ENCODE peak calls at places on chromosomes 3 and 15, in seven cellular contexts. One of them, this sample, is unnamed.

GRCh38 chr3:76065975-76066374 is 280.6 kb upstream of the ZNF717 start:
- DNase-seq in mesothelial cell of epicardium: no peak
- DNase-seq in AG09309: peak; percentile 23
- DNase-seq in heart left ventricle: no peak
- DNase-seq in GM10248: no peak
- DNase-seq in CD4-positive, alpha-beta T cell: no peak
- DNase-seq in neural progenitor cell: no peak
- DNase-seq in this sample: no peak

GRCh38 chr15:84572231-84572630 is 28.6 kb upstream of the ZSCAN2 start:
- DNase-seq in neural progenitor cell: no peak
- DNase-seq in CD4-positive, alpha-beta T cell: no peak
- DNase-seq in heart left ventricle: no peak
- DNase-seq in AG09309: no peak
- DNase-seq in mesothelial cell of epicardium: no peak
- DNase-seq in GM10248: no peak
- DNase-seq in this sample: no peak

GRCh38 chr15:76340802-76341365 is 4.3 kb downstream of the ISL2 start:
- DNase-seq in CD4-positive, alpha-beta T cell: peak; percentile 31
- DNase-seq in heart left ventricle: no peak
- DNase-seq in AG09309: no peak
- DNase-seq in mesothelial cell of epicardium: no peak
- DNase-seq in GM10248: peak; percentile 58
- DNase-seq in neural progenitor cell: peak; percentile 83
- DNase-seq in this sample: peak; percentile 54

GRCh38 chr3:176850498-176850897 is 346.8 kb downstream of the TBL1XR1 start:
- DNase-seq in GM10248: no peak
- DNase-seq in AG09309: no peak
- DNase-seq in neural progenitor cell: no peak
- DNase-seq in CD4-positive, alpha-beta T cell: no peak
- DNase-seq in mesothelial cell of epicardium: no peak
- DNase-seq in heart left ventricle: no peak
- DNase-seq in this sample: no peak

GRCh38 chr3:25648107-25648535 is 16.6 kb downstream of the TOP2B start:
- DNase-seq in GM10248: peak; percentile 59
- DNase-seq in mesothelial cell of epicardium: peak; percentile 34
- DNase-seq in neural progenitor cell: peak; percentile 88
- DNase-seq in AG09309: peak; percentile 50
- DNase-seq in heart left ventricle: peak; percentile 66
- DNase-seq in CD4-positive, alpha-beta T cell: peak; percentile 73
- DNase-seq in this sample: no peak

GRCh38 chr3:123637131-123637530 is 52.3 kb upstream of the HACD2 start:
- DNase-seq in CD4-positive, alpha-beta T cell: no peak
- DNase-seq in GM10248: no peak
- DNase-seq in neural progenitor cell: peak; percentile 26
- DNase-seq in mesothelial cell of epicardium: no peak
- DNase-seq in heart left ventricle: no peak
- DNase-seq in AG09309: no peak
- DNase-seq in this sample: no peak

GRCh38 chr15:36778516-36778915 is 199.1 kb downstream of the CDIN1 start:
- DNase-seq in AG09309: peak; percentile 97
- DNase-seq in neural progenitor cell: no peak
- DNase-seq in heart left ventricle: no peak
- DNase-seq in GM10248: no peak
- DNase-seq in mesothelial cell of epicardium: no peak
- DNase-seq in CD4-positive, alpha-beta T cell: no peak
- DNase-seq in this sample: no peak

GRCh38 chr3:167228135-167228534 is 152.0 kb downstream of the ZBBX start:
- DNase-seq in CD4-positive, alpha-beta T cell: no peak
- DNase-seq in neural progenitor cell: no peak
- DNase-seq in heart left ventricle: no peak
- DNase-seq in GM10248: no peak
- DNase-seq in mesothelial cell of epicardium: no peak
- DNase-seq in AG09309: no peak
- DNase-seq in this sample: no peak

DNA sequence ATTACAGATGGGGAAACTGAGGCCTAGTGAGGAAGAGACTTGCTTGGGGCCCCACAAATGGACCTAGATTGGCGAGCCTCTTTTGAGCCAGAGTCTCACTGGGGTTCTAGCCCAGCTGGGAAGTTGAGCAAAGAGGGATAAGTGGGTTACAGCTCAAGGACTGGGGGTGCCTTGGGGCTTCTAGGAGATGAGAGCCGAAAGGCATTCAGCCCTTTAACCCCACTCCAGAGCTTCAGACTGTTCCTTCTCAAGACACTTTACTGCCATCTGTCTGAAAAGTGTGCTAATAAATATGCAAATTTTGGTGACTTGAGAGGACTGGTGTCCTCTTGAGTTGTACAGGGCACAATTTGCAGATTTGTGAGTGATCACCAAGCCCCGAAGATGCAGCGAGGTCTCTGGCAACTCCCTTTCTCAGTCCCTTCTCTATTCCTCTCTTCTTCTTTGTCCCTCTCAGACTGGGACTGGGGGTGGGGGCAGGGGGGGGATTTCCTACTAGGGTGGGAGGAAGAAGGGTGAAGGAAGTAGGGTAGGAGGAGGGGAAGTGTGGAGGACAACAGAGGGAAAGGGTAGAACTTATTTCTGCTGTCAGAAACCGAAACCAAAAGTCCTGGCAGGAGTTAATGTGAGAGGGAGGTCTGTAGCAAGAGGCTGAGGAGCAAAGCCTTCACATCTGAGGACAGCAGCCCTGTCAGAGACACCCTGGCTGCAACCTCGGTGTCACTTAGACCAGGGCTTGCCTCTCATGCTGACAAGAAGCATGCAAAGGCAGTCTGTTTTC is 16.2 kb upstream of the ANKDD1A start:
- DNase-seq in AG09309: no peak
- DNase-seq in neural progenitor cell: no peak
- DNase-seq in GM10248: peak; percentile 67
- DNase-seq in CD4-positive, alpha-beta T cell: peak; percentile 23
- DNase-seq in heart left ventricle: peak; percentile 51
- DNase-seq in mesothelial cell of epicardium: no peak
- DNase-seq in this sample: peak; percentile 34
- TF ChIP-seq CTCF in AG09309: no peak
- TF ChIP-seq CTCF in neural progenitor cell: no peak
- TF ChIP-seq CTCF in GM10248: no peak
- TF ChIP-seq CTCF in CD4-positive, alpha-beta T cell: no peak
- TF ChIP-seq CTCF in heart left ventricle: no peak
- TF ChIP-seq CTCF in mesothelial cell of epicardium: no peak
- TF ChIP-seq CTCF in this sample: no peak

GRCh38 chr3:11096266-11097135 is 57.8 kb upstream of the HRH1 start:
- DNase-seq in GM10248: peak; percentile 29
- DNase-seq in CD4-positive, alpha-beta T cell: peak; percentile 17
- DNase-seq in neural progenitor cell: peak; percentile 57
- DNase-seq in AG09309: peak; percentile 57
- DNase-seq in heart left ventricle: peak; percentile 82
- DNase-seq in mesothelial cell of epicardium: no peak
- DNase-seq in this sample: no peak

GRCh38 chr3:11093823-11094340 is 60.4 kb upstream of the HRH1 start:
- DNase-seq in GM10248: no peak
- DNase-seq in neural progenitor cell: no peak
- DNase-seq in heart left ventricle: no peak
- DNase-seq in AG09309: no peak
- DNase-seq in mesothelial cell of epicardium: no peak
- DNase-seq in CD4-positive, alpha-beta T cell: no peak
- DNase-seq in this sample: no peak

GRCh38 chr3:11099306-11099705 is 55.0 kb upstream of the HRH1 start:
- DNase-seq in neural progenitor cell: no peak
- DNase-seq in AG09309: no peak
- DNase-seq in heart left ventricle: no peak
- DNase-seq in mesothelial cell of epicardium: no peak
- DNase-seq in GM10248: no peak
- DNase-seq in CD4-positive, alpha-beta T cell: no peak
- DNase-seq in this sample: no peak

GRCh38 chr3:11091791-11092190 is 62.5 kb upstream of the HRH1 start:
- DNase-seq in heart left ventricle: no peak
- DNase-seq in CD4-positive, alpha-beta T cell: no peak
- DNase-seq in AG09309: no peak
- DNase-seq in mesothelial cell of epicardium: no peak
- DNase-seq in neural progenitor cell: no peak
- DNase-seq in GM10248: no peak
- DNase-seq in this sample: no peak

DNA sequence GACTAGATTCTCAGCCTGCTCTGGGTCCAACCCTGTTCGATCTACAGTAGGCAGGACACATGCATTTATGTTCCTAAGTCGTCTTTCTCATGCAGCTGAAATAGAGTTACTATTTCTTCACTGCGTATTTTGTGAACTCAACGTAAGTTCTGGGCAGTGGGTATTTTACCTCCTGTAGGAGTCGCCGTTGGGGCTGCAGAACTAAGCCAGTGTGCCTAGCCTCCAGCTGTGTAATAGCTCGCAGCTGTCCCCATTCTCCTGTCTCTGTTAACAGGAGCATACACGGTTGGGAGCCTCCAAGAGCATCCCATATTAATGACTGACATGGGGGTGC is 58.4 kb upstream of the HRH1 start:
- DNase-seq in CD4-positive, alpha-beta T cell: no peak
- DNase-seq in GM10248: no peak
- DNase-seq in heart left ventricle: no peak
- DNase-seq in neural progenitor cell: peak; percentile 23
- DNase-seq in AG09309: no peak
- DNase-seq in mesothelial cell of epicardium: no peak
- DNase-seq in this sample: no peak
- TF ChIP-seq CTCF in CD4-positive, alpha-beta T cell: no peak
- TF ChIP-seq CTCF in GM10248: no peak
- TF ChIP-seq CTCF in heart left ventricle: no peak
- TF ChIP-seq CTCF in neural progenitor cell: peak; percentile 32
- TF ChIP-seq CTCF in AG09309: peak; percentile 34
- TF ChIP-seq CTCF in mesothelial cell of epicardium: no peak
- TF ChIP-seq CTCF in this sample: no peak

DNA sequence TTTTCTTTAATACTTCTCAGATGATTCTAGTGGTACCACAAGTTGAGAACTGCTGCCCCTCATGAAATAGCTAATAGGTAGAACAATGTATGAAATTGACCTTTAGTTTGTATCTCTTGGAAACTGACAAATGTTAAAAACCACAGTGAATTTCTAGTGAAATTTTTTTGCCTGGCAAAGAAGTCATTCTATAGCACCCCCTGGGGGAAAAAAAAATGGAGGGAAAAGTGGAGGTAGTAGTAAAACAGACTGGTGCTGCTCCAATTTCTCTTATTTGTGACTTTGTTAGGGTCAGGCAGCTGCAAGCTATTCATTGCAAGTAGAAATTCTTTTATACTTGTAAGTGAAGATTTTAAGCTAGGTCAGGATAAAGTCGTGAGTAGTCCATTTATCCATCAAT is 605.0 kb downstream of the NLGN1 start:
- DNase-seq in AG09309: no peak
- DNase-seq in mesothelial cell of epicardium: no peak
- DNase-seq in GM10248: no peak
- DNase-seq in CD4-positive, alpha-beta T cell: no peak
- DNase-seq in heart left ventricle: no peak
- DNase-seq in neural progenitor cell: no peak
- DNase-seq in this sample: no peak
- TF ChIP-seq CTCF in AG09309: peak; percentile 37
- TF ChIP-seq CTCF in mesothelial cell of epicardium: no peak
- TF ChIP-seq CTCF in GM10248: no peak
- TF ChIP-seq CTCF in CD4-positive, alpha-beta T cell: no peak
- TF ChIP-seq CTCF in heart left ventricle: no peak
- TF ChIP-seq CTCF in neural progenitor cell: peak; percentile 42
- TF ChIP-seq CTCF in this sample: no peak

GRCh38 chr3:16373270-16373785 is 108.3 kb downstream of the OXNAD1 start:
- DNase-seq in neural progenitor cell: no peak
- DNase-seq in CD4-positive, alpha-beta T cell: no peak
- DNase-seq in GM10248: no peak
- DNase-seq in mesothelial cell of epicardium: no peak
- DNase-seq in heart left ventricle: no peak
- DNase-seq in AG09309: no peak
- DNase-seq in this sample: peak; percentile 32
- TF ChIP-seq CTCF in neural progenitor cell: no peak
- TF ChIP-seq CTCF in CD4-positive, alpha-beta T cell: no peak
- TF ChIP-seq CTCF in GM10248: no peak
- TF ChIP-seq CTCF in mesothelial cell of epicardium: no peak
- TF ChIP-seq CTCF in heart left ventricle: no peak
- TF ChIP-seq CTCF in AG09309: no peak
- TF ChIP-seq CTCF in this sample: no peak

GRCh38 chr3:47852604-47853397 is 49.9 kb downstream of the DHX30 start:
- DNase-seq in AG09309: no peak
- DNase-seq in CD4-positive, alpha-beta T cell: no peak
- DNase-seq in heart left ventricle: no peak
- DNase-seq in GM10248: no peak
- DNase-seq in neural progenitor cell: peak; percentile 32
- DNase-seq in mesothelial cell of epicardium: no peak
- DNase-seq in this sample: no peak
- TF ChIP-seq CTCF in AG09309: no peak
- TF ChIP-seq CTCF in CD4-positive, alpha-beta T cell: no peak
- TF ChIP-seq CTCF in heart left ventricle: no peak
- TF ChIP-seq CTCF in GM10248: no peak
- TF ChIP-seq CTCF in neural progenitor cell: peak; percentile 13
- TF ChIP-seq CTCF in mesothelial cell of epicardium: no peak
- TF ChIP-seq CTCF in this sample: no peak

GRCh38 chr3:78283994-78284393 is 1244.1 kb downstream of the ROBO2 start:
- DNase-seq in AG09309: no peak
- DNase-seq in heart left ventricle: no peak
- DNase-seq in neural progenitor cell: no peak
- DNase-seq in GM10248: no peak
- DNase-seq in mesothelial cell of epicardium: no peak
- DNase-seq in CD4-positive, alpha-beta T cell: no peak
- DNase-seq in this sample: no peak
- TF ChIP-seq CTCF in AG09309: no peak
- TF ChIP-seq CTCF in heart left ventricle: no peak
- TF ChIP-seq CTCF in neural progenitor cell: peak; percentile 29
- TF ChIP-seq CTCF in GM10248: no peak
- TF ChIP-seq CTCF in mesothelial cell of epicardium: no peak
- TF ChIP-seq CTCF in CD4-positive, alpha-beta T cell: no peak
- TF ChIP-seq CTCF in this sample: no peak

GRCh38 chr3:195818301-195818700 is 6.6 kb upstream of the MUC4 start:
- DNase-seq in neural progenitor cell: no peak
- DNase-seq in AG09309: no peak
- DNase-seq in heart left ventricle: no peak
- DNase-seq in mesothelial cell of epicardium: no peak
- DNase-seq in GM10248: no peak
- DNase-seq in CD4-positive, alpha-beta T cell: no peak
- DNase-seq in this sample: no peak

GRCh38 chr3:195822131-195822696 is 10.5 kb upstream of the MUC4 start:
- DNase-seq in heart left ventricle: no peak
- DNase-seq in GM10248: no peak
- DNase-seq in neural progenitor cell: peak; percentile 1
- DNase-seq in AG09309: no peak
- DNase-seq in CD4-positive, alpha-beta T cell: no peak
- DNase-seq in mesothelial cell of epicardium: no peak
- DNase-seq in this sample: no peak

GRCh38 chr3:195820901-195821300 is 9.2 kb upstream of the MUC4 start:
- DNase-seq in AG09309: no peak
- DNase-seq in CD4-positive, alpha-beta T cell: no peak
- DNase-seq in mesothelial cell of epicardium: no peak
- DNase-seq in heart left ventricle: no peak
- DNase-seq in neural progenitor cell: no peak
- DNase-seq in GM10248: no peak
- DNase-seq in this sample: no peak

GRCh38 chr3:195821403-195822130 is 9.8 kb upstream of the MUC4 start:
- DNase-seq in GM10248: no peak
- DNase-seq in heart left ventricle: no peak
- DNase-seq in mesothelial cell of epicardium: no peak
- DNase-seq in CD4-positive, alpha-beta T cell: no peak
- DNase-seq in AG09309: no peak
- DNase-seq in neural progenitor cell: no peak
- DNase-seq in this sample: no peak

GRCh38 chr3:195820186-195820585 is 8.5 kb upstream of the MUC4 start:
- DNase-seq in neural progenitor cell: no peak
- DNase-seq in GM10248: no peak
- DNase-seq in mesothelial cell of epicardium: no peak
- DNase-seq in CD4-positive, alpha-beta T cell: no peak
- DNase-seq in AG09309: no peak
- DNase-seq in heart left ventricle: no peak
- DNase-seq in this sample: no peak
- TF ChIP-seq CTCF in neural progenitor cell: no peak
- TF ChIP-seq CTCF in GM10248: no peak
- TF ChIP-seq CTCF in mesothelial cell of epicardium: no peak
- TF ChIP-seq CTCF in CD4-positive, alpha-beta T cell: no peak
- TF ChIP-seq CTCF in AG09309: no peak
- TF ChIP-seq CTCF in heart left ventricle: no peak
- TF ChIP-seq CTCF in this sample: no peak

GRCh38 chr3:150303776-150304175 is 104.3 kb upstream of the TSC22D2 start:
- DNase-seq in CD4-positive, alpha-beta T cell: no peak
- DNase-seq in GM10248: no peak
- DNase-seq in AG09309: no peak
- DNase-seq in heart left ventricle: no peak
- DNase-seq in neural progenitor cell: peak; percentile 24
- DNase-seq in mesothelial cell of epicardium: no peak
- DNase-seq in this sample: no peak
- TF ChIP-seq CTCF in CD4-positive, alpha-beta T cell: peak; percentile 32
- TF ChIP-seq CTCF in GM10248: peak; percentile 5
- TF ChIP-seq CTCF in AG09309: peak; percentile 32
- TF ChIP-seq CTCF in heart left ventricle: no peak
- TF ChIP-seq CTCF in neural progenitor cell: peak; percentile 57
- TF ChIP-seq CTCF in mesothelial cell of epicardium: peak; percentile 16
- TF ChIP-seq CTCF in this sample: no peak